ENCODE peak calls at places on chromosomes 2 and 18, in eight cellular contexts. L is suprapubic skin, S is uterus, P is sigmoid colon, J is GM23248, H is thoracic aorta, T is breast epithelium, N is A549. E is an unnamed sample.

GRCh38 chr2:232438951-232439757 is 16.8 kb upstream of the ALPI start:
- DNase-seq in L (peak; percentile 56), S (no peak), P (no peak), J (no peak), H (no peak), T (no peak), N (peak; percentile 44), E (peak; percentile 27)

GRCh38 chr18:10279476-10279875 is 175.0 kb upstream of the APCDD1 start:
- DNase-seq in L (no peak), S (no peak), P (no peak), J (no peak), H (no peak), T (no peak), N (no peak), E (no peak)

GRCh38 chr2:167553635-167554034 is 665.4 kb downstream of the XIRP2 start:
- DNase-seq in L (no peak), S (no peak), P (no peak), J (no peak), H (no peak), T (no peak), N (no peak), E (no peak)

GRCh38 chr2:240060977-240061591 is 7.8 kb upstream of the OR6B3 start:
- DNase-seq in L (no peak), S (no peak), P (no peak), J (peak; percentile 69), H (no peak), T (no peak), N (peak; percentile 59), E (no peak)

GRCh38 chr2:40240067-40240466 is 211.8 kb downstream of the SLC8A1 start:
- DNase-seq in L (no peak), S (peak; percentile 84), P (peak; percentile 96), J (peak; percentile 97), H (peak; percentile 68), T (no peak), N (no peak), E (no peak)

GRCh38 chr2:189676471-189676870 is 2.0 kb downstream of the ANKAR start:
- DNase-seq in L (no peak), S (no peak), P (no peak), J (peak; percentile 82), H (no peak), T (no peak), N (no peak), E (no peak)

GRCh38 chr2:80496770-80497169 is 192.2 kb upstream of the LRRTM1 start:
- DNase-seq in L (no peak), S (no peak), P (no peak), J (peak; percentile 75), H (no peak), T (no peak), N (no peak), E (no peak)

GRCh38 chr2:95267458-95268207 is 6.6 kb upstream of the PROM2 start:
- DNase-seq in L (no peak), S (peak; percentile 5), P (no peak), J (no peak), H (no peak), T (no peak), N (no peak), E (no peak)

GRCh38 chr18:53771664-53772063 is 452.8 kb downstream of the MBD2 start:
- DNase-seq in L (no peak), S (no peak), P (no peak), J (no peak), H (no peak), T (no peak), N (no peak), E (no peak)

GRCh38 chr18:46622451-46622850 is 34.6 kb downstream of the LOXHD1 start:
- DNase-seq in L (no peak), S (no peak), P (no peak), J (no peak), H (no peak), T (no peak), N (no peak), E (no peak)

GRCh38 chr18:14900435-14900834 is 152.5 kb downstream of the ANKRD30B start:
- DNase-seq in L (no peak), S (no peak), P (no peak), J (no peak), H (no peak), T (no peak), N (no peak), E (no peak)

GRCh38 chr2:39519886-39520285 is 82.8 kb upstream of the MAP4K3 start:
- DNase-seq in L (no peak), S (no peak), P (no peak), J (no peak), H (no peak), T (no peak), N (no peak), E (no peak)

GRCh38 chr2:150209746-150210145 is 277.7 kb downstream of the RND3 start:
- DNase-seq in L (no peak), S (no peak), P (no peak), J (peak; percentile 45), H (no peak), T (no peak), N (no peak), E (no peak)

GRCh38 chr2:48279347-48279746 is 250.6 kb upstream of the STON1 start:
- DNase-seq in L (no peak), S (no peak), P (no peak), J (no peak), H (no peak), T (no peak), N (no peak), E (no peak)

GRCh38 chr2:82993631-82994030 is 1465.4 kb downstream of the SUCLG1 start:
- DNase-seq in L (no peak), S (no peak), P (no peak), J (no peak), H (no peak), T (no peak), N (peak; percentile 22), E (no peak)

GRCh38 chr2:71647346-71647745 is 194.0 kb downstream of the DYSF start:
- DNase-seq in L (no peak), S (no peak), P (no peak), J (no peak), H (no peak), T (no peak), N (no peak), E (no peak)

GRCh38 chr2:178449700-178450573 is 1.0 kb downstream of the PRKRA start:
- DNase-seq in L (no peak), S (no peak), P (no peak), J (peak; percentile 40), H (no peak), T (no peak), N (no peak), E (no peak)

GRCh38 chr18:78853341-78853740 is 126.3 kb upstream of the SALL3 start:
- DNase-seq in L (no peak), S (no peak), P (no peak), J (no peak), H (no peak), T (no peak), N (no peak), E (no peak)

GRCh38 chr18:78857252-78858150 is 122.1 kb upstream of the SALL3 start:
- DNase-seq in L (no peak), S (no peak), P (no peak), J (no peak), H (no peak), T (no peak), N (no peak), E (no peak)

GRCh38 chr18:78859686-78860085 is 119.9 kb upstream of the SALL3 start:
- DNase-seq in L (no peak), S (no peak), P (no peak), J (no peak), H (no peak), T (no peak), N (no peak), E (no peak)

GRCh38 chr18:78855188-78855587 is 124.4 kb upstream of the SALL3 start:
- DNase-seq in L (no peak), S (no peak), P (no peak), J (no peak), H (no peak), T (no peak), N (no peak), E (no peak)

GRCh38 chr18:78856569-78857200 is 122.9 kb upstream of the SALL3 start:
- DNase-seq in L (no peak), S (no peak), P (no peak), J (no peak), H (no peak), T (no peak), N (no peak), E (no peak)
- H3K9me3 ChIP-seq in L (no peaks in the 10 kb centered on the region), S (no peaks in the 10 kb centered on the region), P (no peaks in the 10 kb centered on the region), J (no peaks in the 10 kb centered on the region), H (no peaks in the 10 kb centered on the region), T (peaks cover 11% of the 10 kb centered on the region), N (no peaks in the 10 kb centered on the region), E (no peaks in the 10 kb centered on the region)

DNA sequence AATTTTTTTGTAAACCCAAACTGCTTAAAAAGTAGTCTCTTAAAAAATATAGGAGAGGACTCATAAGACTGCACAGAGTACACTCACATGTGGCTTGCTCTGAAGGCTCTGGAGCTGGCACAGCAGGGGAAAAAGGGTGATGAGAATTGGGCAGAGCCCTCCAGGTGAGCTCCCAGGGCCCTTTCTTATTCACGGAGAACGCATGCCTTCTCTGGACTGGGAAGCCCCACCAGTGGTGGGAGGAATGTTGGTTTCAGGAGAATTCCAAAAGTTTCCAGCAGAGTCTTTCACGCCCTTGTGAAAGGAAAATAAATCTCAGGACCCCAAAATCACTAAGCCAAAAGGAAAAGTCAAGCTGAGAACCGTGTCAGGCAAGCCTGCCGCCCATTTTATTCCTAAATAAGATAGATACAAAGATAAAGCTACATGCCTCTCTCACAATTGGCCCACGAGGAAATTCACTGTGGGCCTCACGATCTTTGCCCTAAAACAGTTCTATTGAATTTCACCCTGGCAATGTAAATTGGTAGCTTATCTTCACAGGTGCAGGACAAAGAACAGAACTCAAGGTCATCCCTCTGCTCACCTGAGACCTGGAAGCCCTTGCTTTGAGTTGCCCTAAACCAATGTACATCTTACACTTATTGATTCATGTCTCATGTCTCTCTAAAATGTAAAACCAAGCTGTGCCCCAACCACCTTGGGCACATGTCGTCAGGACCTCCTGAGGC is 15.5 kb upstream of the MC5R start:
- DNase-seq in L (no peak), S (no peak), P (no peak), J (no peak), H (no peak), T (no peak), N (no peak), E (no peak)
- H3K9me3 ChIP-seq in L (no peaks in the 10 kb centered on the region), S (no peaks in the 10 kb centered on the region), P (no peaks in the 10 kb centered on the region), J (no peaks in the 10 kb centered on the region), H (no peaks in the 10 kb centered on the region), T (no peaks in the 10 kb centered on the region), N (no peaks in the 10 kb centered on the region), E (no peaks in the 10 kb centered on the region)

GRCh38 chr2:56676966-56677365 is 493.2 kb downstream of the CCDC85A start:
- DNase-seq in L (no peak), S (no peak), P (no peak), J (no peak), H (no peak), T (no peak), N (no peak), E (no peak)
- H3K9me3 ChIP-seq in L (peaks cover 15% of the 10 kb centered on the region), S (no peaks in the 10 kb centered on the region), P (no peaks in the 10 kb centered on the region), J (no peaks in the 10 kb centered on the region), H (no peaks in the 10 kb centered on the region), T (peaks cover 13% of the 10 kb centered on the region), N (peaks cover 15% of the 10 kb centered on the region), E (no peaks in the 10 kb centered on the region)

GRCh38 chr2:57093020-57093419 is 909.2 kb downstream of the CCDC85A start:
- DNase-seq in L (no peak), S (no peak), P (no peak), J (no peak), H (no peak), T (no peak), N (no peak), E (no peak)

GRCh38 chr2:57100436-57100835 is 916.6 kb downstream of the CCDC85A start:
- DNase-seq in L (no peak), S (no peak), P (no peak), J (no peak), H (no peak), T (no peak), N (no peak), E (no peak)

GRCh38 chr2:57097855-57098254 is 914.1 kb downstream of the CCDC85A start:
- DNase-seq in L (no peak), S (no peak), P (no peak), J (no peak), H (no peak), T (no peak), N (no peak), E (no peak)
- H3K9me3 ChIP-seq in L (no peaks in the 10 kb centered on the region), S (peaks cover 11% of the 10 kb centered on the region), P (no peaks in the 10 kb centered on the region), J (no peaks in the 10 kb centered on the region), H (peaks cover 2% of the 10 kb centered on the region), T (no peaks in the 10 kb centered on the region), N (peaks cover 7% of the 10 kb centered on the region), E (no peaks in the 10 kb centered on the region)